ENCODE peak calls at places on chromosome 18, in seven cellular contexts. H, S, E, O, G, R and U are unnamed samples.

GRCh38 chr18:56321470-56321869 is 316.9 kb downstream of the TXNL1 start:
- DNase-seq in H (no peak), S (no peak), E (no peak), O (peak; percentile 74), G (no peak), R (peak; percentile 66), U (no peak)

GRCh38 chr18:47184419-47185050 is 8.4 kb upstream of the IER3IP1 start:
- DNase-seq in H (peak; percentile 27), S (no peak), E (no peak), O (no peak), G (peak; percentile 67), R (no peak), U (no peak)

GRCh38 chr18:37364237-37364636 is 201.4 kb downstream of the CELF4 start:
- DNase-seq in H (no peak), S (no peak), E (peak; percentile 72), O (peak; percentile 37), G (no peak), R (peak; percentile 61), U (no peak)

GRCh38 chr18:44096016-44096415 is 584.7 kb upstream of the SETBP1 start:
- DNase-seq in H (no peak), S (no peak), E (no peak), O (no peak), G (peak; percentile 8), R (no peak), U (no peak)

GRCh38 chr18:59918320-59918755 is 18.5 kb downstream of the PMAIP1 start:
- DNase-seq in H (peak; percentile 66), S (peak; percentile 31), E (no peak), O (peak; percentile 27), G (no peak), R (peak; percentile 69), U (peak; percentile 75)

GRCh38 chr18:43534511-43534910 is 257.2 kb upstream of the SYT4 start:
- DNase-seq in H (no peak), S (no peak), E (no peak), O (no peak), G (peak; percentile 13), R (no peak), U (no peak)

GRCh38 chr18:31977270-31977872 is 34.4 kb upstream of the TRAPPC8 start:
- DNase-seq in H (peak; percentile 54), S (peak; percentile 10), E (no peak), O (peak; percentile 43), G (peak; percentile 71), R (no peak), U (peak; percentile 43)

GRCh38 chr18:13611616-13612110 is 114.7 kb downstream of the FAM210A start:
- DNase-seq in H (no peak), S (no peak), E (peak; percentile 76), O (peak; percentile 67), G (peak; percentile 27), R (peak; percentile 71), U (no peak)

GRCh38 chr18:8800445-8800844 is 95.1 kb downstream of the MTCL1 start:
- DNase-seq in H (peak; percentile 73), S (peak; percentile 60), E (no peak), O (no peak), G (peak; percentile 96), R (no peak), U (peak; percentile 37)

GRCh38 chr18:76435321-76435989 is 59.6 kb downstream of the ZNF516 start:
- DNase-seq in H (no peak), S (no peak), E (no peak), O (no peak), G (no peak), R (no peak), U (no peak)

GRCh38 chr18:31942301-31942998 is 478 bp downstream of the TRAPPC8 start:
- DNase-seq in H (no peak), S (peak; percentile 7), E (no peak), O (peak; percentile 33), G (peak; percentile 68), R (peak; percentile 63), U (peak; percentile 39)

GRCh38 chr18:2441544-2441943 is 129.8 kb downstream of the METTL4 start:
- DNase-seq in H (no peak), S (no peak), E (no peak), O (no peak), G (peak; percentile 73), R (no peak), U (no peak)

DNA sequence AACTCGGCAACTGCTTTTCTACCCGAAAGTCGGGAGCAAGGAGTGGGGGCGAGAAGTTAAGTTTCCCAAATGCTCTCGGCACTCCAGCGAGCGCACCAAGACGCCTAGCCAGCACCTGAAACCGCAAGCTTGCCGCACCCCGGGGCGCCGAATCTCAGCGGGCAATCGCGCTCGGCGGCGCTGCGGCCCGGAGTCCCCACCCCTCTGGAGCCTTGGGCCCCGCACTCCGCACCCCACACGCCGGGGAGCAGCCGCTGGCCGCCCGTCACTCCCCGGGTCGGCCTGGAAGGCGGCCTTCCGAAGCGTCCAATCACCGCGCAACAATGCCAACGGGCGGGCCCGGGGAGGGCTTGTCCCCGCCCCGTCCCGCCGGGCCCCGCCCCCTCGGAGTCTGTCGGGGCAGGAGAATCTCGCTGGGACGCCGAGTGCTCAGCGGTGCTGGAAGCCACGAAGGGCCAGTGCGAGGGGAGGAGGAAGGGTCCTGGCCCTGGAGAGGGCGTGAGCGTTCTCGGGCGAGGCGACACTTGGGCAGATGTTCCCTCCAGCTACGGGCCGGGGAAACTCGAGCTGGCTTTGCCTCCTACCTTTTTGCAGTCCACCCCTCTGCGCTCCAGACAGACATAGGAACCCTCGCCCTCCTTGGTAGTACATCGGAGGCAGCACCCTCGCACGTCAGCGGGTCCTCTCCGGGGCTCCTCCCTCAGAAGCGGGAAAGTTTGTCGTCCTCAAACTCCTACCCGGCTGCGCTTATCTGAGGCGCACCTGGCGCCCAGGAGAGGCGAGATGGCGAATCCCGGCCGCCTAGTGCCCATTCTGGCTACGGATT is 1.1 kb upstream of the ZBTB7C start:
- DNase-seq in H (peak; percentile 67), S (peak; percentile 56), E (peak; percentile 96), O (peak; percentile 94), G (peak; percentile 88), R (peak; percentile 96), U (peak; percentile 94)
- TF ChIP-seq CTCF in H (no peak), S (no peak), E (peak; percentile 11), O (no peak), G (no peak), R (no peak), U (no peak)

GRCh38 chr18:711693-712400 is 583 bp downstream of the ENOSF1 start:
- DNase-seq in H (peak; percentile 57), S (peak; percentile 50), E (peak; percentile 87), O (peak; percentile 41), G (peak; percentile 95), R (peak; percentile 76), U (peak; percentile 58)
- TF ChIP-seq CTCF in H (peak; percentile 7), S (peak; percentile 29), E (no peak), O (no peak), G (no peak), R (no peak), U (no peak)

GRCh38 chr18:69469444-69469919 is 68.8 kb downstream of the DOK6 start:
- DNase-seq in H (peak; percentile 45), S (peak; percentile 21), E (no peak), O (no peak), G (peak; percentile 5), R (peak; percentile 14), U (no peak)
- TF ChIP-seq CTCF in H (no peak), S (peak; percentile 33), E (no peak), O (no peak), G (peak; percentile 25), R (no peak), U (no peak)

DNA sequence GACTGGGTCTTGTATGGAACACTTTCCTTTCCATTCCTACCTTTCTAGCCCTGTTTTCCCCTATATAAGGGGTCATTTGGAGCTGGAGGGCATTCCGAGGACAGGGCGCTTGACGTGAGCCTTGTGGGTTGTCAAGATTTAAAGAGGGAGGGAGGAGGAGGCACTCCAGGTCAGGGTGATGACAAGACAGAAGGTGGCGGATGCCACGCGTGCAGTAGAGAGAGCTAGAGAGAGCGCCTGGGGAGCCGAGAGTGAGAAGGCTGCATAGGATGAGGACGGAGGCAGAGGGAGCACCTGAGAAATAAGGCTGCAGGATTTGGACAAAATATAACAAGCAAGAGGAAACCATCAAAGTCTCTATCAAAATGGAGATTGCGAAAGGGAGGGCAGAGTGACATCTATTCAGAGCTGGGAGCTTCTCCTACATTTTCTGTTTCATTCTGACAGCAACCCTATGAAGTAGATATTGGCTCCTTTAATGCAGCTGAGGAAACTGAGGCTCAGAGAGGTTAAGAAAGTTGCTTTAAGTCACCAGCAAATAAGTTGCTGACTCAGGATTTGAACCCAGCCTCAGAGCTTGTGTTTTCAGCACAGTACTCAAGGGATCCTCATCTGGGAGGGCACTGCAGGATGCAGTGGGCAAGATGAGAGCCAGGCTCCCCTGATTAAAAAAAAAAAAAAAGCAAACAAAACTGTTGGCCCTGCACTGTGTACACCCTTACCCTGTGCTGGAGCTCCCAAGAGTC is 124.2 kb downstream of the MRO start:
- DNase-seq in H (no peak), S (no peak), E (no peak), O (no peak), G (no peak), R (no peak), U (no peak)
- TF ChIP-seq CTCF in H (no peak), S (no peak), E (no peak), O (no peak), G (no peak), R (no peak), U (no peak)